ENCODE peak calls at places on chromosomes 7 and 10, in ten cellular contexts. T is PC-9; H is CD4-positive, alpha-beta T cell; Q is CD14-positive monocyte; A is H9; I is heart left ventricle; G is kidney; Z is endothelial cell; M is AG09309; D is H1. N is an unnamed sample.

GRCh38 chr10:32618482-32618881 is 172.5 kb downstream of the CCDC7 start:
- DNase-seq in Z (no peak), I (no peak), H (no peak), A (no peak), M (no peak), D (no peak), T (no peak), G (no peak), Q (no peak), N (no peak)

GRCh38 chr7:37247881-37248280 is 200.8 kb downstream of the ELMO1 start:
- DNase-seq in D (no peak), G (no peak), Z (no peak), M (no peak), I (no peak), T (no peak), H (no peak), A (peak), Q (no peak), N (no peak)

GRCh38 chr10:28331821-28332220 is 29.0 kb upstream of the MPP7 start:
- DNase-seq in I (no peak), Q (no peak), Z (no peak), M (peak), T (no peak), A (no peak), H (no peak), G (no peak), D (no peak), N (no peak)

GRCh38 chr10:29951441-29951931 is 107.9 kb downstream of the JCAD start:
- DNase-seq in T (no peak), Z (no peak), Q (no peak), M (no peak), H (no peak), G (no peak), D (no peak), A (no peak), I (no peak), N (no peak)

GRCh38 chr10:33126118-33126517 is 168.1 kb upstream of the ITGB1 start:
- DNase-seq in I (peak), M (no peak), Z (no peak), Q (no peak), T (no peak), G (no peak), H (peak), D (no peak), A (no peak), N (no peak)

GRCh38 chr7:82229164-82229563 is 214.4 kb downstream of the CACNA2D1 start:
- DNase-seq in Z (no peak), M (no peak), A (no peak), Q (no peak), I (no peak), H (no peak), D (no peak), G (no peak), T (no peak), N (no peak)

GRCh38 chr10:58642283-58642682 is 129.6 kb downstream of the BICC1 start:
- DNase-seq in D (no peak), I (no peak), A (no peak), Q (no peak), G (no peak), M (no peak), T (no peak), Z (no peak), H (no peak), N (no peak)

GRCh38 chr10:74672430-74672829 is 154.0 kb upstream of the KAT6B start:
- DNase-seq in Z (no peak), Q (no peak), G (no peak), I (no peak), T (no peak), D (no peak), H (no peak), M (no peak), A (no peak), N (no peak)

GRCh38 chr10:73494877-73495225 is 973 bp downstream of the PPP3CB start:
- DNase-seq in I (no peak), T (no peak), H (no peak), G (no peak), D (no peak), Z (no peak), Q (no peak), A (no peak), M (no peak), N (no peak)

GRCh38 chr10:89471110-89471814 is 56.9 kb downstream of the IFIT5 start:
- DNase-seq in H (no peak), D (no peak), A (no peak), M (no peak), G (no peak), I (no peak), Q (no peak), T (no peak), Z (no peak), N (no peak)

GRCh38 chr10:69757553-69758309 is 44.0 kb upstream of the COL13A1 start:
- DNase-seq in G (peak), I (peak), M (peak), Z (no peak), H (no peak), A (no peak), D (no peak), Q (no peak), T (no peak), N (no peak)

GRCh38 chr7:94313926-94314325 is 80.8 kb upstream of the COL1A2 start:
- DNase-seq in Q (no peak), I (no peak), Z (no peak), A (no peak), M (no peak), G (no peak), T (no peak), D (no peak), H (no peak), N (no peak)

GRCh38 chr10:8628351-8628750 is 573.9 kb downstream of the GATA3 start:
- DNase-seq in Z (no peak), T (peak), M (no peak), I (no peak), A (no peak), G (no peak), H (no peak), D (no peak), Q (no peak), N (no peak)

GRCh38 chr10:12847361-12847975 is 154.0 kb downstream of the CCDC3 start:
- DNase-seq in M (no peak), I (no peak), D (peak), H (no peak), G (no peak), Z (peak), A (peak), T (no peak), Q (no peak), N (peak)

GRCh38 chr10:239109-239508 is 103.9 kb downstream of the ZMYND11 start:
- DNase-seq in M (no peak), T (no peak), G (no peak), D (no peak), H (no peak), A (no peak), Z (no peak), Q (no peak), I (no peak), N (no peak)

GRCh38 chr10:86141896-86142295 is 224.7 kb downstream of the GRID1 start:
- DNase-seq in Z (no peak), T (no peak), I (no peak), H (no peak), Q (no peak), M (no peak), G (no peak), D (no peak), A (no peak), N (no peak)

GRCh38 chr7:76394962-76395361 is 14.5 kb downstream of the SSC4D start:
- DNase-seq in T (no peak), Q (no peak), I (no peak), Z (no peak), G (no peak), M (no peak), D (no peak), H (no peak), A (no peak), N (no peak)

GRCh38 chr10:68211635-68212034 is 20.3 kb downstream of the ATOH7 start:
- DNase-seq in D (no peak), G (no peak), I (no peak), Z (no peak), T (no peak), H (no peak), Q (no peak), M (no peak), A (no peak), N (no peak)

GRCh38 chr10:68218786-68219185 is 13.1 kb downstream of the ATOH7 start:
- DNase-seq in D (no peak), Q (no peak), Z (no peak), I (no peak), M (no peak), T (no peak), A (no peak), H (no peak), G (no peak), N (no peak)

GRCh38 chr10:68208424-68209042 is 23.4 kb downstream of the ATOH7 start:
- DNase-seq in M (peak), D (peak), A (peak), Q (no peak), I (no peak), H (no peak), G (no peak), T (peak), Z (peak), N (peak)

DNA sequence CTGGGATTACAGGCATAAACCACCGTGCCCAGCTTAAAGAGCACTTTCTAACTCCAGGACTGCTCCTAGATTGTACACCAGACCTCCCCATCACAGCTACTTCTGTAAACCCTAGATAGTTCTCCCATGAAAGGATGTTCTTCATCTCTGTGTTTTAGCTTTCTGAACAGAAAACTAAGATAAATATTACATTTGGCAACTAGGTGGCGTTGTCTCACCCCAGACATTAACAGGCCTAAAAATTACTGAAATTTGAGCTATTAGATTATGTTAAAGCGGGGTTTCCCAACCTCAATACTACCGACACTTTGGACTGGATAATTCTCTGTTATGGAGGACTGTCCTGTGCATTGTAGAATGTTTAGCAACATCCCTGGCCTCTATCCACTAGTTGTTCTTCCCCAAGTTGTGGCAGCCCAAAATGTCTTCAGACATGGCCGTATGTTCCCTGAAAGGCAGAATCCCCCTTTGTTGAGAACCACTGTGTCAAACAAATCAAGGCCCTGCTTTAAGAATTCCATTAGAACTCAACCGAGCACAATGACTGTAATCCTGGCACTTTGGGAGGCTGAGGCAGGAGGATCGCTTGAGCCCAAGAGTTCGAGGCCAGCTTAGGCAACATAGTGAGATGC is 19.1 kb downstream of the ATOH7 start:
- DNase-seq in M (no peak), T (no peak), I (no peak), D (no peak), A (no peak), H (no peak), Q (no peak), Z (no peak), G (no peak), N (no peak)
- TF ChIP-seq CTCF in M (peak), T (peak), I (peak), D (peak), A (peak), H (peak), Q (peak), Z (peak), G (peak), N (peak)

DNA sequence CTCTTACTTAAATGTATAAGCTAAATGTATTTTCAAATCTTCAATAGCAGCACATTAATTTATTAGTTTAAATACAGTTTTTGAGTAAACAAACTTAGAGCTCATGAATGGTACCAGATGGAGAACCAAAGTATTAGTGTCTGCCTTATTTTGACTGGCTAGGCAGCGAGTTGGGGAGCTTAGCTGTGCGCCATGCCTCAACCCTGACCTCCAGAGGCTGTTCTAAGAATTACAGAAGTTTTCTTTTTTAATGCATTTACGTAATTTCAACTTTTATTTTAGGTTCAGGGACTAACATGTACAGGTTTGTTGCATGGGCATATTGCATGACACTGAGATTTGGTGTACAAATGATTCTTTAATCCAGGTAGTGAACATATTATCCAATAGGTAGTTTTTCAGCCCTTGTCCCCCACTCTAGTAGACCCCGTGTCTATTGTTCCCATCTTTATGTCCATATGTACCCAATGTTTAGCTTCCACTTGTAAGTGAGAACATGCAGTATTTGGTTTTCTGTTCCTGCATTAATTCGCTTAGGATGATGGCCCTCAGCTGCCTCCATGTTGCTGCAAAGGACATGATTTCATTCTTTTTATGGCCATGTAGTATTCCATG is 166.8 kb downstream of the IQUB start:
- DNase-seq in Z (peak), D (no peak), I (no peak), Q (no peak), A (no peak), H (no peak), G (no peak), M (no peak), T (peak), N (peak)
- TF ChIP-seq CTCF in Z (peak), D (peak), I (peak), Q (peak), A (peak), H (no peak), G (peak), M (peak), T (peak), N (peak)

DNA sequence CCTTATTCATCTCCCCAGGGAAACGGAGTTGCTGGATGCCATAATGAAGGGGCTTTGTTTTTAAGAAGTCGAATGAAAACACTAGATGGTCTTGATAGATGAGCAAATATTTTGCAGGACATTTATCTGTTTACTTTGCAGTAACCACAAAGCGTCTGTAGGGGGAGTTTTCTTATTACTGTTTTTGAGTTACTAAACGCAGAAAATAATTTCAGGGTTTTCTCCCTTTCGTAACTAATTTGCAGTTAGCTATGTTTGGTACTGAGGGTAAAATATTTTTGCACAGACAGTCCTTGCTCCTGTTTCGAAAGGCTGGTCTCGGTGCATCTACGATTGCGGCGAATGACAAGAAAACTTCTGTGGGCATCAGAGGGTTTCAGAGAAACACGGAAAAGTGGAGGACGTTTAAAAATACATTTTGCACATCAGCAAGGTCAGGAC is 505.6 kb upstream of the MKI67 start:
- DNase-seq in D (no peak), H (no peak), Z (no peak), A (no peak), T (no peak), M (no peak), G (no peak), Q (no peak), I (no peak), N (no peak)
- TF ChIP-seq CTCF in D (peak), H (no peak), Z (peak), A (peak), T (peak), M (no peak), G (peak), Q (peak), I (peak), N (peak)

GRCh38 chr7:28382146-28382545 is 30.2 kb upstream of the CREB5 start:
- DNase-seq in Z (no peak), G (no peak), T (no peak), D (no peak), Q (no peak), M (no peak), H (no peak), A (no peak), I (no peak), N (no peak)

GRCh38 chr7:28389504-28390385 is 22.6 kb upstream of the CREB5 start:
- DNase-seq in Z (no peak), I (no peak), Q (no peak), G (no peak), T (no peak), A (no peak), D (no peak), H (no peak), M (peak), N (no peak)

GRCh38 chr7:28381466-28381865 is 30.9 kb upstream of the CREB5 start:
- DNase-seq in I (no peak), Z (no peak), Q (no peak), A (no peak), G (no peak), M (no peak), D (no peak), T (no peak), H (no peak), N (no peak)

GRCh38 chr7:28378574-28379149 is 33.7 kb upstream of the CREB5 start:
- DNase-seq in H (no peak), T (no peak), Z (no peak), A (no peak), G (no peak), I (no peak), M (no peak), Q (no peak), D (no peak), N (no peak)

DNA sequence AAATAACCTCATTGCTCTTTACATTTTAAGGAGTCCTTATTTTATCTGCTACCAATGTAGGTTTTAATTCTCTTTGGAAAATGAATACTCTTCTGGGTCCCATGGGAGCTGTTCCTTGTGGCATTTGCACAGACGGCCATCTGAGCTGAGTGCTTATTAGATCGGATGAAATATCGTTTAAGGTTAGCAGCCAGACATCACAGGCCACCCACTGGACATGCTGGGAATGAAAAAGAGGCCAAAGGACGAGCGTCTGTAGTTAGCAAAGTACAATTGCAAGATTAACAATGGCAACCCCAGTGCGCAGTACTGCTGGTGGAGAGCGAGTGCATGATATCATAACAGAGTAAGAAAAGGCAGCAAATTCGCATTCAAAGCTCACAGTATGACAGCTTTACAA is 28.4 kb upstream of the CREB5 start:
- DNase-seq in I (no peak), T (no peak), H (no peak), G (no peak), Z (no peak), M (no peak), Q (no peak), A (no peak), D (no peak), N (no peak)
- TF ChIP-seq CTCF in I (no peak), T (no peak), H (no peak), G (no peak), Z (no peak), M (no peak), Q (no peak), A (no peak), D (no peak), N (no peak)

DNA sequence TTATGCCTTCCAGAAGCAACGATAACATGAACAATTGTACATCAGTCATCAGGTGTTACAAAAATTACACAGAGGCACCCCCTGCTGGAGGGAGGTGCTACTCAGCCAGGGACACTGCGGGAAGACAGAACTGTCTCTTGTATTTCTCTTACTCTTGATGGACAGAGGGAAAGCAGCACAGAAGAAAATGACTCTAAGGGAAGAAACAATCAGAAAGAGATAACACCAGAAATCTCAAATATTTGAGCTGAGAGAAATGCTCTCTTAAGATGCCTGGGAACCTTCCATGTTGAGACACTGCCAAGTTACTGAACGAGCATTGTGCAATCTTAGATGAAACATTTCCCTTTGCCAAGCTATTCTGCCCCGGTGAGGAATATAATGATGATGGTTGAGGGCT is 227.6 kb upstream of the NPSR1 start:
- DNase-seq in Q (no peak), A (no peak), M (peak), I (no peak), G (no peak), D (peak), Z (peak), T (peak), H (no peak), N (peak)
- TF ChIP-seq CTCF in Q (no peak), A (peak), M (peak), I (peak), G (peak), D (peak), Z (peak), T (peak), H (no peak), N (peak)

GRCh38 chr10:101257121-101257890 is 28.0 kb upstream of the LBX1 start:
- DNase-seq in H (no peak), Z (no peak), I (no peak), G (no peak), D (no peak), A (no peak), T (no peak), M (no peak), Q (no peak), N (no peak)
- TF ChIP-seq CTCF in H (no peak), Z (no peak), I (no peak), G (no peak), D (no peak), A (peak), T (no peak), M (no peak), Q (no peak), N (no peak)

GRCh38 chr7:33425385-33425784 is 296.0 kb downstream of the BBS9 start:
- DNase-seq in T (no peak), G (no peak), H (no peak), Q (no peak), D (no peak), A (no peak), Z (no peak), I (no peak), M (no peak), N (no peak)

GRCh38 chr7:33422825-33423645 is 293.7 kb downstream of the BBS9 start:
- DNase-seq in I (no peak), Q (no peak), M (no peak), T (no peak), H (no peak), A (peak), Z (no peak), G (no peak), D (no peak), N (no peak)

GRCh38 chr7:33421384-33421783 is 292.0 kb downstream of the BBS9 start:
- DNase-seq in D (no peak), Z (no peak), T (no peak), H (no peak), I (no peak), M (no peak), Q (no peak), A (no peak), G (no peak), N (no peak)

GRCh38 chr7:33420311-33420710 is 290.9 kb downstream of the BBS9 start:
- DNase-seq in D (no peak), T (no peak), H (no peak), A (no peak), Q (no peak), M (no peak), G (no peak), Z (no peak), I (no peak), N (no peak)

GRCh38 chr7:33423646-33424020 is 294.3 kb downstream of the BBS9 start:
- DNase-seq in Q (no peak), T (no peak), G (no peak), H (no peak), A (no peak), M (no peak), D (peak), I (no peak), Z (peak), N (no peak)
- TF ChIP-seq CTCF in Q (peak), T (peak), G (no peak), H (peak), A (peak), M (no peak), D (peak), I (peak), Z (peak), N (peak)

N was measured in neural crest cell.